ENCODE peak calls at places on chromosomes 3 and 15, in eight cellular contexts. F, O, E, X, T, Y, W and N are unnamed samples.

GRCh38 chr3:129723558-129724324 is 117.3 kb upstream of the PLXND1 start:
- DNase-seq in W (peak; percentile 92), O (peak; percentile 81), X (peak; percentile 79), F (peak; percentile 28), E (peak; percentile 40), Y (peak; percentile 45), T (peak; percentile 15), N (peak; percentile 44)

GRCh38 chr3:183984337-183984736 is 33.3 kb downstream of the ABCC5 start:
- DNase-seq in O (no peak), F (no peak), T (no peak), X (no peak), E (no peak), Y (no peak), W (no peak), N (no peak)

GRCh38 chr3:195083659-195084058 is 187.3 kb downstream of the XXYLT1 start:
- DNase-seq in O (no peak), T (no peak), E (no peak), Y (no peak), X (no peak), F (no peak), W (no peak), N (peak; percentile 10)

GRCh38 chr3:28677581-28677980 is 329.0 kb upstream of the AZI2 start:
- DNase-seq in Y (no peak), O (no peak), X (no peak), E (no peak), T (no peak), W (no peak), F (no peak), N (no peak)

GRCh38 chr3:37546876-37547275 is 314.8 kb upstream of the CTDSPL start:
- DNase-seq in E (peak; percentile 12), W (no peak), X (peak; percentile 6), Y (no peak), F (peak; percentile 26), T (no peak), O (no peak), N (no peak)

GRCh38 chr15:64151727-64152506 is at the start of gene SNX22:
- DNase-seq in E (peak; percentile 52), W (no peak), F (peak; percentile 40), Y (peak; percentile 62), O (peak; percentile 61), T (peak; percentile 53), X (no peak), N (peak; percentile 38)

GRCh38 chr3:159766563-159767185 is 222.0 kb upstream of the IL12A start:
- DNase-seq in X (no peak), Y (no peak), T (no peak), O (no peak), F (peak; percentile 35), E (no peak), W (no peak), N (no peak)

GRCh38 chr3:23884481-23884880 is 32.3 kb downstream of the NKIRAS1 start:
- DNase-seq in E (no peak), Y (peak; percentile 24), O (no peak), W (no peak), X (no peak), T (no peak), F (no peak), N (no peak)

GRCh38 chr15:47409038-47409437 is 308.3 kb upstream of the SEMA6D start:
- DNase-seq in X (no peak), W (no peak), F (no peak), O (no peak), Y (no peak), E (no peak), T (no peak), N (no peak)

GRCh38 chr3:19293295-19293694 is 145.0 kb downstream of the KCNH8 start:
- DNase-seq in T (no peak), F (no peak), X (no peak), E (no peak), W (no peak), O (no peak), Y (no peak), N (no peak)

GRCh38 chr15:39714251-39714650 is 68.4 kb downstream of the FSIP1 start:
- DNase-seq in F (no peak), Y (no peak), T (no peak), W (no peak), O (no peak), E (no peak), X (no peak), N (no peak)

GRCh38 chr15:39719109-39719508 is 63.5 kb downstream of the FSIP1 start:
- DNase-seq in X (no peak), O (no peak), Y (no peak), W (no peak), F (no peak), T (no peak), E (no peak), N (no peak)

GRCh38 chr15:39720081-39720480 is 62.6 kb downstream of the FSIP1 start:
- DNase-seq in O (no peak), W (no peak), T (no peak), E (no peak), F (no peak), Y (no peak), X (no peak), N (no peak)

GRCh38 chr15:39713846-39714245 is 68.8 kb downstream of the FSIP1 start:
- DNase-seq in E (no peak), F (no peak), X (no peak), Y (no peak), W (no peak), T (no peak), O (no peak), N (no peak)

DNA sequence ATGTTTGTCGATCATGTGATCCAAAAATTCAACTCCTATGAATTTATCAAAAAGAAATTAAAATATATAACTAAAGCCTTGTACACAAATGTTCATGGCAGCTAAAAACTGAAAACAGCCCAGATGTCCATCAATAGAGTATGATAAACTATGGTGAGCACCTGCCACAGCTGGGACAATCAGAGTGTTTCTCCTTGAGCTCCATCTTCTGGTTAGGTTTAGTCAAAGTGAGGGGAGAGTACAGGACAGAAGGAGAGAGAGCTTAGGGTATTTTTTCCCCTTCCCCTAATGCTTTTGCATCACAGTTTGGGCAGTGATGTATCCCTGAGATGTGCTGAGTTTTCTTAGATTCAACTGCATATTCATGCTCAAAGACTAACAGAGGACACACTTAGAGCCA is 65.5 kb downstream of the FSIP1 start:
- DNase-seq in F (no peak), E (no peak), W (no peak), Y (no peak), X (no peak), O (no peak), T (no peak), N (no peak)
- TF ChIP-seq CTCF in F (no peak), E (no peak), W (no peak), Y (no peak), X (no peak), O (no peak), T (no peak), N (no peak)

DNA sequence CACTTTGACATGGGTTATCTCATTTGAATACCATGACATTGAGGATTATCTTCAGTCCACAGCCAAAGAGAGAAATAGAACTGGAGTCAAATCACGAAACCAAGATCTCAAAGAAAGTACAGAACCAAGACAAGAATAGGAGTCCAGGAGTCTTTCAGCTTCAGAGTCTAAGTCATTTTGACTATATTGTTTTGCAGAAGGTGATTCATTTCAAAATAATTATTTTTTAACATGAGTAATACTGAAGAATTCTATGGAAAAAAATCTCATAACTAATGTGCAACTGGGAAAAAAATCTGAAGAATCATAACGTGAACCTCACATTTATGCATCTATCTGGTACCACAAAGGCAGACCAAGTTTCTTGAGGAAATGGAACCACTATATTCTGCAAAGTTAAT is 60.3 kb downstream of the UBE3A start:
- DNase-seq in E (no peak), X (peak; percentile 22), O (no peak), F (no peak), T (no peak), Y (no peak), W (no peak), N (no peak)
- H3K36me3 ChIP-seq in E (peaks cover 4% of the 10 kb centered on the region), X (peaks cover 11% of the 10 kb centered on the region), O (peaks cover 19% of the 10 kb centered on the region), F (peaks cover 17% of the 10 kb centered on the region), T (no peaks in the 10 kb centered on the region), Y (peaks cover 3% of the 10 kb centered on the region), W (peaks cover 20% of the 10 kb centered on the region), N (peaks cover 3% of the 10 kb centered on the region)

DNA sequence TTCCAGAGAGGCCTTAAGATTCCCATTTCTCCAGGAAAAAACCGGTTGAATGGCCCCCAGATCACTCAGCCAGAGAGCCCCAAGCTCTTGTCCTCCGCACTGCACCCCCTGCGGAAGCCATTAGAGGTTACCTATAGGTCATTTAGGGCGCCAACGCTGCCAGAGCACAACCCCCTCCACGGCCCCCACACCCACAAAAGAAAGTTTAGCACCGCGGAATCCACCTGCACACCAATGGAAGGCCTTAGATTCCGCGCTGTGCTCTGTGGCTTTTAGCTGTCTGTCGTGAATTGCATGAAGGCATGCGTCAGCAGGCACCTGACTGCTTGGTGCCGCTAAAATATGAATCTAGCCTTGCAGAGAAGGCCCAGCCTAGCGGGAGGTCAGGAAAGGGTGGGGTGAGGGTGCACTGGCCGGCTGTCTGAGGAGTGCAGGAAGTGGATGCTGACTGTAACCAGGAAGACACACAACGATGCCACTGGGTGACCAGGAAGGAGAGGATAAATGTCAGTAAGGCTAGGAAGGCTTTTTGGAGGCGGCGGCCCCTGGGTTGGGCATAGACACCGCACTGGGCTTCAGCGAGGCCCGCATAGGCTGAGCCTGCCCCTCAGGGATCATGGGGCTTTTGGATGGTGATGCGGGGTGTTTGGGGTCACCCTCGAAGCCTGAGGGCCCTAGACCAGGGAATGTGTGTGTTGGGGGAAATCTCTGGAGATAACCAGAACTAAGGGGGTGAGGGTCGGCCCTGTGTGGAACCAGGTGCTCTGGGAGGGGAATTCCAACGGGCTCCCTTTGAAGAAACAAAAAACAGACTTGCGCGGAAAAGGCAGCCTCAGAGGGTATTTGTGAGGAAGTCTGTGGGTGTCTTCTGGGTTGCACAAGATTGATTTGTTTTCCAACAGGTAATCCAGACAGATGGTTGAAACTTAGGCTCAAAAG is 964 bp upstream of the NUP210 start:
- DNase-seq in F (no peak), E (no peak), Y (no peak), O (no peak), T (no peak), X (no peak), W (no peak), N (peak; percentile 48)
- H3K4me3 ChIP-seq in F (peak overlapping the region; percentile 40), E (no peak overlapping the region), Y (no peak overlapping the region), O (peak overlapping the region; percentile 55), T (peak overlapping the region; percentile 64), X (no peak overlapping the region), W (peak overlapping the region; percentile 61), N (peak overlapping the region; percentile 77)

GRCh38 chr3:56557815-56558170 is 818 bp downstream of the CCDC66 start:
- DNase-seq in O (no peak), W (no peak), E (peak; percentile 9), F (peak; percentile 3), X (peak; percentile 25), Y (no peak), T (no peak), N (no peak)

DNA sequence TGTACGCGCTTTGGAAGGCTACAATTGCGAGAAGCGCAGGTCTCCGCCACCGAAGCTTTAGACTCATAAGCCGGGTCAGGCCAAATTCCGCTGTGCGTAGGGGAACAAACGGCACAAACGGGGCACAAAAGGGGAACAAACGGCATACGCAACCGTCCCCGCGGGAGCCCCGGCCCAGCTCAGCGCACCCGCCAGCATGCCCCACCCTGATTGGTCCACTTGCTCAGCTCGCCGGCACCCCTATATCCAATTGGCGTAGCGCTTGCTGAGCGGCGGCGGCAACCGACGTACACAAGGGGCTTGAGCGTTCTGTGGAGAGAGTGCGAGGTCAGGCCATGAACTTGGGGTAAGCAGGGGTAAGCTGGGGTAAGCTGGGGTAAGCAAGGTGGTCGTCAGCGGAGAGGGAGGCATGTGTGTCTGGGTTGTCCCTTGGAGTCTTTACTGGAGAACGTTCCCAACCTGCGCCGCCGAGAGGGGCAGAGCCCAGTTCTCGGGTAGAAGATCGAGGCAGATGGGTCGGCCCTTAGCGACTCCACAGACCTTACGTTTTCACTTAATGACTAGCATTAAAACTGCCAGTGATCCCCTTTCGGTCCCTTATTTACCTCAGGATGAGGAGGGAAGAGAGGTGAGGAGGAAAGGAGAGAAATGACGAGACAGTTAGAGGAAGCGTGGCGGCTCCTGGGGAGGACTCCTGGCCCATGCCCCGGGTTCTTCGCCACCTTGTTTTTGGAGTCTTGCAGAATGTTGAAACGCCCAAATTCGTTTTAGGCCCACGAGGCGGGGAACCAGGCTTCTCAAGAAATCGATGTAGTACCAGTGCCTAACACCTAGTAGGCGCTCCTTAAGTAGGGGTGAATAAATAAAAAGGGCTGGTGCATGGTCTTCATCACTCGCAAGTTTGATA is at the start of gene CCDC66:
- DNase-seq in T (peak; percentile 91), Y (peak; percentile 94), X (peak; percentile 85), O (peak; percentile 95), W (peak; percentile 97), E (peak; percentile 95), F (peak; percentile 94), N (peak; percentile 98)
- TF ChIP-seq CTCF in T (peak; percentile 34), Y (peak; percentile 62), X (peak; percentile 69), O (peak; percentile 41), W (peak; percentile 54), E (peak; percentile 59), F (peak; percentile 75), N (peak; percentile 74)